ENCODE peak calls at places on chromosomes 1 and 21, in seven cellular contexts. One of them, this sample, is unnamed.

GRCh38 chr1:94621802-94622201 is 80.2 kb upstream of the F3 start:
- DNase-seq in NCI-H2171 treated with DMSO at 0.1 percent for 48 hours: no peak
- DNase-seq in lower leg skin: no peak
- DNase-seq in naive thymus-derived CD8-positive, alpha-beta T cell: no peak
- DNase-seq in PC-9: no peak
- DNase-seq in stimulated activated CD4-positive, alpha-beta T cell treated with anti-CD3 and anti-CD28 coated beads, Interleukin-15, amount 100 ng/mL, for 24 hours: no peak
- DNase-seq in EL: no peak
- DNase-seq in this sample: no peak

GRCh38 chr1:14543191-14543849 is 55.2 kb upstream of the KAZN start:
- DNase-seq in NCI-H2171 treated with DMSO at 0.1 percent for 48 hours: no peak
- DNase-seq in lower leg skin: no peak
- DNase-seq in naive thymus-derived CD8-positive, alpha-beta T cell: no peak
- DNase-seq in PC-9: no peak
- DNase-seq in stimulated activated CD4-positive, alpha-beta T cell treated with anti-CD3 and anti-CD28 coated beads, Interleukin-15, amount 100 ng/mL, for 24 hours: no peak
- DNase-seq in EL: no peak
- DNase-seq in this sample: no peak

GRCh38 chr1:157734328-157734727 is 33.8 kb upstream of the FCRL3 start:
- DNase-seq in NCI-H2171 treated with DMSO at 0.1 percent for 48 hours: no peak
- DNase-seq in lower leg skin: no peak
- DNase-seq in naive thymus-derived CD8-positive, alpha-beta T cell: no peak
- DNase-seq in PC-9: no peak
- DNase-seq in stimulated activated CD4-positive, alpha-beta T cell treated with anti-CD3 and anti-CD28 coated beads, Interleukin-15, amount 100 ng/mL, for 24 hours: no peak
- DNase-seq in EL: no peak
- DNase-seq in this sample: no peak

GRCh38 chr1:116771997-116772647 is 17.9 kb downstream of the CD2 start:
- DNase-seq in NCI-H2171 treated with DMSO at 0.1 percent for 48 hours: no peak
- DNase-seq in lower leg skin: no peak
- DNase-seq in naive thymus-derived CD8-positive, alpha-beta T cell: no peak
- DNase-seq in PC-9: no peak
- DNase-seq in stimulated activated CD4-positive, alpha-beta T cell treated with anti-CD3 and anti-CD28 coated beads, Interleukin-15, amount 100 ng/mL, for 24 hours: no peak
- DNase-seq in EL: no peak
- DNase-seq in this sample: no peak

GRCh38 chr1:208615356-208615755 is 371.2 kb upstream of the PLXNA2 start:
- DNase-seq in NCI-H2171 treated with DMSO at 0.1 percent for 48 hours: no peak
- DNase-seq in lower leg skin: no peak
- DNase-seq in naive thymus-derived CD8-positive, alpha-beta T cell: no peak
- DNase-seq in PC-9: no peak
- DNase-seq in stimulated activated CD4-positive, alpha-beta T cell treated with anti-CD3 and anti-CD28 coated beads, Interleukin-15, amount 100 ng/mL, for 24 hours: no peak
- DNase-seq in EL: peak
- DNase-seq in this sample: no peak

GRCh38 chr21:21722736-21723135 is 724.5 kb downstream of the NCAM2 start:
- DNase-seq in NCI-H2171 treated with DMSO at 0.1 percent for 48 hours: no peak
- DNase-seq in lower leg skin: no peak
- DNase-seq in naive thymus-derived CD8-positive, alpha-beta T cell: no peak
- DNase-seq in PC-9: no peak
- DNase-seq in stimulated activated CD4-positive, alpha-beta T cell treated with anti-CD3 and anti-CD28 coated beads, Interleukin-15, amount 100 ng/mL, for 24 hours: no peak
- DNase-seq in EL: no peak
- DNase-seq in this sample: no peak

GRCh38 chr1:106978477-106979322 is 77.8 kb upstream of the PRMT6 start:
- DNase-seq in NCI-H2171 treated with DMSO at 0.1 percent for 48 hours: no peak
- DNase-seq in lower leg skin: no peak
- DNase-seq in naive thymus-derived CD8-positive, alpha-beta T cell: no peak
- DNase-seq in PC-9: no peak
- DNase-seq in stimulated activated CD4-positive, alpha-beta T cell treated with anti-CD3 and anti-CD28 coated beads, Interleukin-15, amount 100 ng/mL, for 24 hours: no peak
- DNase-seq in EL: peak
- DNase-seq in this sample: no peak

GRCh38 chr1:175540928-175541645 is 202.3 kb downstream of the TNR start:
- DNase-seq in NCI-H2171 treated with DMSO at 0.1 percent for 48 hours: no peak
- DNase-seq in lower leg skin: no peak
- DNase-seq in naive thymus-derived CD8-positive, alpha-beta T cell: no peak
- DNase-seq in PC-9: no peak
- DNase-seq in stimulated activated CD4-positive, alpha-beta T cell treated with anti-CD3 and anti-CD28 coated beads, Interleukin-15, amount 100 ng/mL, for 24 hours: no peak
- DNase-seq in EL: no peak
- DNase-seq in this sample: no peak

GRCh38 chr1:86018311-86018923 is 138.2 kb downstream of the COL24A1 start:
- DNase-seq in NCI-H2171 treated with DMSO at 0.1 percent for 48 hours: peak
- DNase-seq in lower leg skin: no peak
- DNase-seq in naive thymus-derived CD8-positive, alpha-beta T cell: no peak
- DNase-seq in PC-9: no peak
- DNase-seq in stimulated activated CD4-positive, alpha-beta T cell treated with anti-CD3 and anti-CD28 coated beads, Interleukin-15, amount 100 ng/mL, for 24 hours: no peak
- DNase-seq in EL: peak
- DNase-seq in this sample: no peak

GRCh38 chr1:157968503-157968902 is 24.9 kb upstream of the KIRREL1 start:
- DNase-seq in NCI-H2171 treated with DMSO at 0.1 percent for 48 hours: no peak
- DNase-seq in lower leg skin: peak
- DNase-seq in naive thymus-derived CD8-positive, alpha-beta T cell: no peak
- DNase-seq in PC-9: no peak
- DNase-seq in stimulated activated CD4-positive, alpha-beta T cell treated with anti-CD3 and anti-CD28 coated beads, Interleukin-15, amount 100 ng/mL, for 24 hours: no peak
- DNase-seq in EL: peak
- DNase-seq in this sample: peak

GRCh38 chr1:20511518-20512428 is 3.8 kb upstream of the MUL1 start:
- DNase-seq in NCI-H2171 treated with DMSO at 0.1 percent for 48 hours: no peak
- DNase-seq in lower leg skin: no peak
- DNase-seq in naive thymus-derived CD8-positive, alpha-beta T cell: no peak
- DNase-seq in PC-9: peak
- DNase-seq in stimulated activated CD4-positive, alpha-beta T cell treated with anti-CD3 and anti-CD28 coated beads, Interleukin-15, amount 100 ng/mL, for 24 hours: no peak
- DNase-seq in EL: no peak
- DNase-seq in this sample: no peak

GRCh38 chr1:93738926-93739325 is 57.3 kb upstream of the BCAR3 start:
- DNase-seq in NCI-H2171 treated with DMSO at 0.1 percent for 48 hours: no peak
- DNase-seq in lower leg skin: no peak
- DNase-seq in naive thymus-derived CD8-positive, alpha-beta T cell: no peak
- DNase-seq in PC-9: no peak
- DNase-seq in stimulated activated CD4-positive, alpha-beta T cell treated with anti-CD3 and anti-CD28 coated beads, Interleukin-15, amount 100 ng/mL, for 24 hours: no peak
- DNase-seq in EL: no peak
- DNase-seq in this sample: no peak

GRCh38 chr1:171142081-171142450 is 43.0 kb upstream of the FMO2 start:
- DNase-seq in NCI-H2171 treated with DMSO at 0.1 percent for 48 hours: no peak
- DNase-seq in lower leg skin: peak
- DNase-seq in naive thymus-derived CD8-positive, alpha-beta T cell: no peak
- DNase-seq in PC-9: no peak
- DNase-seq in stimulated activated CD4-positive, alpha-beta T cell treated with anti-CD3 and anti-CD28 coated beads, Interleukin-15, amount 100 ng/mL, for 24 hours: no peak
- DNase-seq in EL: peak
- DNase-seq in this sample: no peak

GRCh38 chr1:156643266-156644092 is 1.6 kb downstream of the BCAN start:
- DNase-seq in NCI-H2171 treated with DMSO at 0.1 percent for 48 hours: no peak
- DNase-seq in lower leg skin: no peak
- DNase-seq in naive thymus-derived CD8-positive, alpha-beta T cell: peak
- DNase-seq in PC-9: no peak
- DNase-seq in stimulated activated CD4-positive, alpha-beta T cell treated with anti-CD3 and anti-CD28 coated beads, Interleukin-15, amount 100 ng/mL, for 24 hours: peak
- DNase-seq in EL: no peak
- DNase-seq in this sample: no peak

GRCh38 chr1:192530254-192530653 is 45.3 kb upstream of the RGS1 start:
- DNase-seq in NCI-H2171 treated with DMSO at 0.1 percent for 48 hours: no peak
- DNase-seq in lower leg skin: no peak
- DNase-seq in naive thymus-derived CD8-positive, alpha-beta T cell: no peak
- DNase-seq in PC-9: no peak
- DNase-seq in stimulated activated CD4-positive, alpha-beta T cell treated with anti-CD3 and anti-CD28 coated beads, Interleukin-15, amount 100 ng/mL, for 24 hours: no peak
- DNase-seq in EL: no peak
- DNase-seq in this sample: no peak

GRCh38 chr21:36141513-36141925 is 6.6 kb downstream of the CBR3 start:
- DNase-seq in NCI-H2171 treated with DMSO at 0.1 percent for 48 hours: peak
- DNase-seq in lower leg skin: peak
- DNase-seq in naive thymus-derived CD8-positive, alpha-beta T cell: peak
- DNase-seq in PC-9: peak
- DNase-seq in stimulated activated CD4-positive, alpha-beta T cell treated with anti-CD3 and anti-CD28 coated beads, Interleukin-15, amount 100 ng/mL, for 24 hours: peak
- DNase-seq in EL: peak
- DNase-seq in this sample: peak

GRCh38 chr1:100631015-100631521 is 88.5 kb upstream of the VCAM1 start:
- DNase-seq in NCI-H2171 treated with DMSO at 0.1 percent for 48 hours: no peak
- DNase-seq in lower leg skin: no peak
- DNase-seq in naive thymus-derived CD8-positive, alpha-beta T cell: no peak
- DNase-seq in PC-9: peak
- DNase-seq in stimulated activated CD4-positive, alpha-beta T cell treated with anti-CD3 and anti-CD28 coated beads, Interleukin-15, amount 100 ng/mL, for 24 hours: no peak
- DNase-seq in EL: peak
- DNase-seq in this sample: no peak

GRCh38 chr1:13573586-13573985 is 10.0 kb upstream of the PDPN start:
- DNase-seq in NCI-H2171 treated with DMSO at 0.1 percent for 48 hours: no peak
- DNase-seq in lower leg skin: no peak
- DNase-seq in naive thymus-derived CD8-positive, alpha-beta T cell: no peak
- DNase-seq in PC-9: no peak
- DNase-seq in stimulated activated CD4-positive, alpha-beta T cell treated with anti-CD3 and anti-CD28 coated beads, Interleukin-15, amount 100 ng/mL, for 24 hours: no peak
- DNase-seq in EL: no peak
- DNase-seq in this sample: no peak

GRCh38 chr1:42320689-42321088 is 14.3 kb downstream of the FOXJ3 start:
- DNase-seq in NCI-H2171 treated with DMSO at 0.1 percent for 48 hours: no peak
- DNase-seq in lower leg skin: no peak
- DNase-seq in naive thymus-derived CD8-positive, alpha-beta T cell: no peak
- DNase-seq in PC-9: no peak
- DNase-seq in stimulated activated CD4-positive, alpha-beta T cell treated with anti-CD3 and anti-CD28 coated beads, Interleukin-15, amount 100 ng/mL, for 24 hours: no peak
- DNase-seq in EL: no peak
- DNase-seq in this sample: no peak

GRCh38 chr1:201042663-201043461 is 19.3 kb upstream of the KIF21B start:
- DNase-seq in NCI-H2171 treated with DMSO at 0.1 percent for 48 hours: peak
- DNase-seq in lower leg skin: peak
- DNase-seq in naive thymus-derived CD8-positive, alpha-beta T cell: peak
- DNase-seq in PC-9: peak
- DNase-seq in stimulated activated CD4-positive, alpha-beta T cell treated with anti-CD3 and anti-CD28 coated beads, Interleukin-15, amount 100 ng/mL, for 24 hours: peak
- DNase-seq in EL: peak
- DNase-seq in this sample: peak

GRCh38 chr1:38235705-38236104 is 189.1 kb upstream of the POU3F1 start:
- DNase-seq in NCI-H2171 treated with DMSO at 0.1 percent for 48 hours: no peak
- DNase-seq in lower leg skin: no peak
- DNase-seq in naive thymus-derived CD8-positive, alpha-beta T cell: no peak
- DNase-seq in PC-9: no peak
- DNase-seq in stimulated activated CD4-positive, alpha-beta T cell treated with anti-CD3 and anti-CD28 coated beads, Interleukin-15, amount 100 ng/mL, for 24 hours: no peak
- DNase-seq in EL: peak
- DNase-seq in this sample: no peak

GRCh38 chr1:110616587-110616986 is 10.4 kb upstream of the KCNA2 start:
- DNase-seq in NCI-H2171 treated with DMSO at 0.1 percent for 48 hours: peak
- DNase-seq in lower leg skin: no peak
- DNase-seq in naive thymus-derived CD8-positive, alpha-beta T cell: no peak
- DNase-seq in PC-9: no peak
- DNase-seq in stimulated activated CD4-positive, alpha-beta T cell treated with anti-CD3 and anti-CD28 coated beads, Interleukin-15, amount 100 ng/mL, for 24 hours: no peak
- DNase-seq in EL: peak
- DNase-seq in this sample: no peak

GRCh38 chr1:67957026-67957425 is 93.4 kb downstream of the DIRAS3 start:
- DNase-seq in NCI-H2171 treated with DMSO at 0.1 percent for 48 hours: peak
- DNase-seq in lower leg skin: peak
- DNase-seq in naive thymus-derived CD8-positive, alpha-beta T cell: no peak
- DNase-seq in PC-9: no peak
- DNase-seq in stimulated activated CD4-positive, alpha-beta T cell treated with anti-CD3 and anti-CD28 coated beads, Interleukin-15, amount 100 ng/mL, for 24 hours: no peak
- DNase-seq in EL: no peak
- DNase-seq in this sample: peak

GRCh38 chr1:84722794-84723193 is 32.5 kb upstream of the SSX2IP start:
- DNase-seq in NCI-H2171 treated with DMSO at 0.1 percent for 48 hours: no peak
- DNase-seq in lower leg skin: peak
- DNase-seq in naive thymus-derived CD8-positive, alpha-beta T cell: no peak
- DNase-seq in PC-9: no peak
- DNase-seq in stimulated activated CD4-positive, alpha-beta T cell treated with anti-CD3 and anti-CD28 coated beads, Interleukin-15, amount 100 ng/mL, for 24 hours: no peak
- DNase-seq in EL: no peak
- DNase-seq in this sample: no peak

GRCh38 chr1:68116643-68117235 is 66.3 kb upstream of the DIRAS3 start:
- DNase-seq in NCI-H2171 treated with DMSO at 0.1 percent for 48 hours: peak
- DNase-seq in lower leg skin: no peak
- DNase-seq in naive thymus-derived CD8-positive, alpha-beta T cell: no peak
- DNase-seq in PC-9: peak
- DNase-seq in stimulated activated CD4-positive, alpha-beta T cell treated with anti-CD3 and anti-CD28 coated beads, Interleukin-15, amount 100 ng/mL, for 24 hours: peak
- DNase-seq in EL: peak
- DNase-seq in this sample: no peak

GRCh38 chr1:201022824-201023516 is 544 bp downstream of the KIF21B start:
- DNase-seq in NCI-H2171 treated with DMSO at 0.1 percent for 48 hours: no peak
- DNase-seq in lower leg skin: no peak
- DNase-seq in naive thymus-derived CD8-positive, alpha-beta T cell: no peak
- DNase-seq in PC-9: peak
- DNase-seq in stimulated activated CD4-positive, alpha-beta T cell treated with anti-CD3 and anti-CD28 coated beads, Interleukin-15, amount 100 ng/mL, for 24 hours: peak
- DNase-seq in EL: peak
- DNase-seq in this sample: no peak

GRCh38 chr1:86380257-86380861 is 15.8 kb downstream of the ODF2L start:
- DNase-seq in NCI-H2171 treated with DMSO at 0.1 percent for 48 hours: peak
- DNase-seq in lower leg skin: no peak
- DNase-seq in naive thymus-derived CD8-positive, alpha-beta T cell: no peak
- DNase-seq in PC-9: peak
- DNase-seq in stimulated activated CD4-positive, alpha-beta T cell treated with anti-CD3 and anti-CD28 coated beads, Interleukin-15, amount 100 ng/mL, for 24 hours: no peak
- DNase-seq in EL: peak
- DNase-seq in this sample: peak